ENCODE peak calls at places on chromosomes 7 and 10, in five cellular contexts. One of them, this sample, is unnamed.

GRCh38 chr7:86961686-86962085 is 97.8 kb downstream of the ELAPOR2 start:
- DNase-seq in amniotic stem cell: no peak
- DNase-seq in GDM1: no peak
- DNase-seq in NCI-H345: no peak
- DNase-seq in HuH-7: no peak
- DNase-seq in this sample: no peak

GRCh38 chr10:77163670-77164348 is 473.8 kb downstream of the KCNMA1 start:
- DNase-seq in NCI-H345: no peak
- DNase-seq in amniotic stem cell: peak; percentile 97
- DNase-seq in HuH-7: no peak
- DNase-seq in GDM1: no peak
- DNase-seq in this sample: no peak

GRCh38 chr7:91778416-91778815 is 102.1 kb downstream of the MTERF1 start:
- DNase-seq in amniotic stem cell: no peak
- DNase-seq in GDM1: no peak
- DNase-seq in HuH-7: no peak
- DNase-seq in NCI-H345: no peak
- DNase-seq in this sample: no peak

GRCh38 chr10:118668228-118668952 is 72.9 kb upstream of the PRLHR start:
- DNase-seq in HuH-7: no peak
- DNase-seq in NCI-H345: no peak
- DNase-seq in GDM1: no peak
- DNase-seq in amniotic stem cell: no peak
- DNase-seq in this sample: no peak

GRCh38 chr10:122689146-122689807 is 10.4 kb downstream of the C10orf120 start:
- DNase-seq in NCI-H345: no peak
- DNase-seq in HuH-7: no peak
- DNase-seq in GDM1: no peak
- DNase-seq in amniotic stem cell: no peak
- DNase-seq in this sample: no peak

GRCh38 chr10:118763202-118763988 is 8.6 kb upstream of the CACUL1 start:
- DNase-seq in HuH-7: no peak
- DNase-seq in GDM1: no peak
- DNase-seq in amniotic stem cell: no peak
- DNase-seq in NCI-H345: peak; percentile 77
- DNase-seq in this sample: no peak

GRCh38 chr7:97012293-97013005 is 7.1 kb downstream of the DLX6 start:
- DNase-seq in GDM1: no peak
- DNase-seq in amniotic stem cell: no peak
- DNase-seq in HuH-7: no peak
- DNase-seq in NCI-H345: no peak
- DNase-seq in this sample: no peak

GRCh38 chr10:97921581-97922377 is 72.1 kb downstream of the GOLGA7B start:
- DNase-seq in GDM1: no peak
- DNase-seq in amniotic stem cell: no peak
- DNase-seq in NCI-H345: no peak
- DNase-seq in HuH-7: no peak
- DNase-seq in this sample: peak; percentile 44

This sample was measured in NCI-H1092.